ENCODE peak calls at places on chromosome 21, in seven cellular contexts. One of them, this sample, is unnamed.

GRCh38 chr21:40841524-40842196 is 5.3 kb downstream of the DSCAM start:
- DNase-seq in upper lobe of left lung: peak; percentile 83
- DNase-seq in AG04450: no peak
- DNase-seq in tibial artery: peak; percentile 28
- DNase-seq in heart right ventricle: peak; percentile 47
- DNase-seq in Calu3: no peak
- DNase-seq in left lung: peak; percentile 64
- DNase-seq in this sample: no peak

GRCh38 chr21:43812139-43812821 is 22.9 kb downstream of the RRP1 start:
- DNase-seq in upper lobe of left lung: peak; percentile 85
- DNase-seq in AG04450: no peak
- DNase-seq in tibial artery: peak; percentile 47
- DNase-seq in heart right ventricle: no peak
- DNase-seq in Calu3: no peak
- DNase-seq in left lung: peak; percentile 70
- DNase-seq in this sample: no peak

GRCh38 chr21:43925609-43926008 is 60.6 kb downstream of the AGPAT3 start:
- DNase-seq in upper lobe of left lung: peak; percentile 66
- DNase-seq in AG04450: no peak
- DNase-seq in tibial artery: no peak
- DNase-seq in heart right ventricle: no peak
- DNase-seq in Calu3: no peak
- DNase-seq in left lung: no peak
- DNase-seq in this sample: no peak

GRCh38 chr21:44425895-44426662 is 29.2 kb upstream of the LRRC3 start:
- DNase-seq in upper lobe of left lung: peak; percentile 56
- DNase-seq in AG04450: no peak
- DNase-seq in tibial artery: peak; percentile 11
- DNase-seq in heart right ventricle: no peak
- DNase-seq in Calu3: no peak
- DNase-seq in left lung: peak; percentile 28
- DNase-seq in this sample: no peak

GRCh38 chr21:44425307-44425894 is 29.9 kb upstream of the LRRC3 start:
- DNase-seq in upper lobe of left lung: peak; percentile 68
- DNase-seq in AG04450: no peak
- DNase-seq in tibial artery: no peak
- DNase-seq in heart right ventricle: no peak
- DNase-seq in Calu3: no peak
- DNase-seq in left lung: peak; percentile 28
- DNase-seq in this sample: no peak

GRCh38 chr21:40567511-40567910 is 279.4 kb downstream of the DSCAM start:
- DNase-seq in upper lobe of left lung: no peak
- DNase-seq in AG04450: no peak
- DNase-seq in tibial artery: no peak
- DNase-seq in heart right ventricle: no peak
- DNase-seq in Calu3: no peak
- DNase-seq in left lung: no peak
- DNase-seq in this sample: no peak

GRCh38 chr21:34039678-34040382 is 33.5 kb upstream of the MRPS6 start:
- DNase-seq in upper lobe of left lung: no peak
- DNase-seq in AG04450: no peak
- DNase-seq in tibial artery: no peak
- DNase-seq in heart right ventricle: no peak
- DNase-seq in Calu3: no peak
- DNase-seq in left lung: no peak
- DNase-seq in this sample: no peak

GRCh38 chr21:30282850-30283249 is at the start of gene KRTAP24-1:
- DNase-seq in upper lobe of left lung: no peak
- DNase-seq in AG04450: no peak
- DNase-seq in tibial artery: no peak
- DNase-seq in heart right ventricle: no peak
- DNase-seq in Calu3: no peak
- DNase-seq in left lung: no peak
- DNase-seq in this sample: no peak

GRCh38 chr21:45348591-45349327 is 56.2 kb upstream of the COL18A1 start:
- DNase-seq in upper lobe of left lung: peak; percentile 68
- DNase-seq in AG04450: no peak
- DNase-seq in tibial artery: no peak
- DNase-seq in heart right ventricle: no peak
- DNase-seq in Calu3: no peak
- DNase-seq in left lung: no peak
- DNase-seq in this sample: no peak

GRCh38 chr21:37522641-37523295 is 156.2 kb downstream of the DYRK1A start:
- DNase-seq in upper lobe of left lung: no peak
- DNase-seq in AG04450: no peak
- DNase-seq in tibial artery: no peak
- DNase-seq in heart right ventricle: no peak
- DNase-seq in Calu3: no peak
- DNase-seq in left lung: no peak
- DNase-seq in this sample: no peak

GRCh38 chr21:42847726-42848125 is 31.6 kb downstream of the WDR4 start:
- DNase-seq in upper lobe of left lung: no peak
- DNase-seq in AG04450: no peak
- DNase-seq in tibial artery: no peak
- DNase-seq in heart right ventricle: no peak
- DNase-seq in Calu3: no peak
- DNase-seq in left lung: no peak
- DNase-seq in this sample: no peak

GRCh38 chr21:36338975-36339374 is 19.0 kb downstream of the MORC3 start:
- DNase-seq in upper lobe of left lung: no peak
- DNase-seq in AG04450: no peak
- DNase-seq in tibial artery: no peak
- DNase-seq in heart right ventricle: no peak
- DNase-seq in Calu3: no peak
- DNase-seq in left lung: no peak
- DNase-seq in this sample: no peak

DNA sequence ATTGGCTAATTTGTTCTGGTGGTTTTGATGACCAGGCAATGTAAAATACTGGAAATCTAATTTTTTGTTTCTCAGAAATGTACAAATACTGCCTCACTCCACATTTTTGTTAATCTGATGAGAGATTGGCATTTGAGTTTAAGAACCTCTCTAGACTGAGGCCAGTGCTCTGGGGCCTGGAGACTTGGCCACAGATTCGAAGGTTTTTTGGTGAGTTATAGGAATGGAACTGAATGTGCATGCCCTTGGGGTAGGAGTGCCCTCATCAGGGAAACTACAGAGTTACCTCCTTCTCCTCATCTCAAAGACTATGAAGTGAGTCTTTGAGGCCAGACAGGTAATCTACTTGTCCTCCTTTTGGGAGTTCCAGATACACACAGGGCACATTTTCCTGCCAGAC is 347.9 kb downstream of the LTN1 start:
- DNase-seq in upper lobe of left lung: no peak
- DNase-seq in AG04450: no peak
- DNase-seq in tibial artery: no peak
- DNase-seq in heart right ventricle: no peak
- DNase-seq in Calu3: no peak
- DNase-seq in left lung: no peak
- DNase-seq in this sample: no peak
- TF ChIP-seq CTCF in upper lobe of left lung: no peak
- TF ChIP-seq CTCF in AG04450: no peak
- TF ChIP-seq CTCF in tibial artery: no peak
- TF ChIP-seq CTCF in heart right ventricle: no peak
- TF ChIP-seq CTCF in Calu3: no peak
- TF ChIP-seq CTCF in left lung: no peak
- TF ChIP-seq CTCF in this sample: no peak

GRCh38 chr21:39088831-39089380 is 94.3 kb downstream of the PSMG1 start:
- DNase-seq in upper lobe of left lung: no peak
- DNase-seq in AG04450: no peak
- DNase-seq in tibial artery: peak; percentile 40
- DNase-seq in heart right ventricle: peak; percentile 47
- DNase-seq in Calu3: no peak
- DNase-seq in left lung: no peak
- DNase-seq in this sample: no peak
- TF ChIP-seq CTCF in upper lobe of left lung: no peak
- TF ChIP-seq CTCF in AG04450: peak; percentile 4
- TF ChIP-seq CTCF in tibial artery: no peak
- TF ChIP-seq CTCF in heart right ventricle: peak; percentile 36
- TF ChIP-seq CTCF in Calu3: no peak
- TF ChIP-seq CTCF in left lung: no peak
- TF ChIP-seq CTCF in this sample: no peak

DNA sequence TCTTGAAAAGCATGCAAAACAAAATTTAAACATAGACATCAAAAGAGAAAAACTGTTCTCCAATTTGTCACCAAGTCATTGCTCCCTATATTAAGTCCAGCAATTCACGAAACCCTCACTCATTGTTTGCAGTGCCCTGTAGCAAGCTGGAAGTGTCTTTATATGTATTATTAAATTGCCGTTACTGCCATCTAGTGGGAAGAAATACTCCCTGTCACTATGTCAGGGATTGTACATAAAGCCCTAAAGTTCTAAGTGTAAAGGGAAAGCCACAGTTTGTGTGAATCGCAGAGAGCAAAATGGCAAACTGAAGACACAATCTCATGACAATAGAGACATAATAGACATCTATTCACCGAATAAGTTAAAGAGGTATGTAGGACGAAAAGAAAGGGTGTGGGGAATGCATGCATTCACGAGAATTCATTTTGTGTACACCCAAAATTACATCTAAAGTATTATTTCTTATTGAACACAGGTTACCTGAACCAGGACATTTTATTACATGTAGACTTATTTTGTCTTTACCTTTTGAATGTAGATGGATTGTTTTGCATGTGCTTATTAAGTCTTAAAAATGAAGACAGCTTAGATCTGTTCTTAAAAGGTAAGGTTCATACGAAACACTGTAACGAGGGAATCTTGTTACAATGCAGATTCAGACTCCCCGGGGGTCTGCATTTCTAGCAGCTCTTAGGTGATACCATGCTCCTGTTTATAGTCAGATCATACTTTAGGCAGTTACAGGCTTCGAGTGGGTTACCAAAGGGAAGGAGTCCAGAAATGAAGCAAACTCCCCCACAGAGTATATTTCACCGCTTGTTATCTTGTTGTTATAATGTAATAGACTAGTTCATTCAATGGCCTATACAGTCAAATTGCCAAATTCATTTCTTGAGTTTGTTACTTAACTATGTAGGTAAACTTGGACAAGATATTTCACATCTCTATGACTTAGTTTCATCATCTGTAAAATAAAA is 600.8 kb downstream of the USP25 start:
- DNase-seq in upper lobe of left lung: no peak
- DNase-seq in AG04450: peak; percentile 44
- DNase-seq in tibial artery: peak; percentile 34
- DNase-seq in heart right ventricle: peak; percentile 65
- DNase-seq in Calu3: peak; percentile 15
- DNase-seq in left lung: no peak
- DNase-seq in this sample: no peak
- TF ChIP-seq CTCF in upper lobe of left lung: peak; percentile 72
- TF ChIP-seq CTCF in AG04450: peak; percentile 76
- TF ChIP-seq CTCF in tibial artery: peak; percentile 67
- TF ChIP-seq CTCF in heart right ventricle: peak; percentile 81
- TF ChIP-seq CTCF in Calu3: no peak
- TF ChIP-seq CTCF in left lung: peak; percentile 63
- TF ChIP-seq CTCF in this sample: no peak

DNA sequence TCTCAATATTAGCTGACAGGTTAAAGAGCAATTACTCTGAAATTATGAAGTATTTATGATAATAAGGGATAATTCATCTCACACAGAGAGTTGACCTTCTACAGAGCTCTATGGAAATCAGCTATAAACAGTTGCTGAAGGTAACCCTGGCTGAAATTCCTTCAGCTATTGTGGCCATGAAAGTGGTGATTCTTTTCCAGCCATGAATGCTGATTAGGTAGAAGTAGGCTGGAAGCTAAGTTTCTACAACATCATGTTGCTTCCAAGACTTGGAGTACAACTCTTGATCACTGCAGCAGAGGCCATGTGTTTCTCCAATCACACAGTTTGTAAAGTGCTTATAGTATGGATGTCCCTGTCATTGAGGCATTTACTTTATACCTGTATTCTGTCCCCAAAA is 2128.9 kb downstream of the MRPL39 start:
- DNase-seq in upper lobe of left lung: no peak
- DNase-seq in AG04450: no peak
- DNase-seq in tibial artery: no peak
- DNase-seq in heart right ventricle: no peak
- DNase-seq in Calu3: no peak
- DNase-seq in left lung: no peak
- DNase-seq in this sample: no peak
- TF ChIP-seq CTCF in upper lobe of left lung: no peak
- TF ChIP-seq CTCF in AG04450: no peak
- TF ChIP-seq CTCF in tibial artery: no peak
- TF ChIP-seq CTCF in heart right ventricle: no peak
- TF ChIP-seq CTCF in Calu3: no peak
- TF ChIP-seq CTCF in left lung: no peak
- TF ChIP-seq CTCF in this sample: no peak

GRCh38 chr21:32690085-32690484 is 37.7 kb downstream of the SYNJ1 start:
- DNase-seq in upper lobe of left lung: no peak
- DNase-seq in AG04450: no peak
- DNase-seq in tibial artery: no peak
- DNase-seq in heart right ventricle: no peak
- DNase-seq in Calu3: no peak
- DNase-seq in left lung: no peak
- DNase-seq in this sample: no peak

GRCh38 chr21:32682696-32683474 is 44.9 kb downstream of the SYNJ1 start:
- DNase-seq in upper lobe of left lung: no peak
- DNase-seq in AG04450: no peak
- DNase-seq in tibial artery: no peak
- DNase-seq in heart right ventricle: no peak
- DNase-seq in Calu3: no peak
- DNase-seq in left lung: no peak
- DNase-seq in this sample: no peak

GRCh38 chr21:32693581-32693980 is 34.2 kb downstream of the SYNJ1 start:
- DNase-seq in upper lobe of left lung: no peak
- DNase-seq in AG04450: no peak
- DNase-seq in tibial artery: no peak
- DNase-seq in heart right ventricle: no peak
- DNase-seq in Calu3: no peak
- DNase-seq in left lung: no peak
- DNase-seq in this sample: no peak

DNA sequence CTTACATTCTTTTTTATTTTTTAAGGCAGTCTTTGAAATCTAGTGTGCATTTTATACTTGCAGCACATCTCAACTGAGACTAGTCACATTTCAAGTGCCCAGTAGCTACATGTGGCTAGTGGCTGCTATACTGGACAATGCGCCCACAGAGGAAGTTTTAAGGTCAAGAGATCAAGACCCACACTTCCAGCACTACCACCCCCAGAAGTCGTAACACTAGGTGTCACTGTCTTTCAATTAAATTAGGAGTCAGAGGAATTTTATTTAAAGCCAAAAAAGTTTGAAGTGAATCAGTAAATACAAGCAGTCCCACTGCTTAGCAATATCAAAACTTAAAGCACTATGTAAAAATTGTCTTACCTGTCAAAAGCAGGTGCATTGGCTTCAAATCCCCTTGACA is 39.9 kb downstream of the SYNJ1 start:
- DNase-seq in upper lobe of left lung: no peak
- DNase-seq in AG04450: no peak
- DNase-seq in tibial artery: no peak
- DNase-seq in heart right ventricle: no peak
- DNase-seq in Calu3: no peak
- DNase-seq in left lung: no peak
- DNase-seq in this sample: no peak
- TF ChIP-seq CTCF in upper lobe of left lung: no peak
- TF ChIP-seq CTCF in AG04450: no peak
- TF ChIP-seq CTCF in tibial artery: no peak
- TF ChIP-seq CTCF in heart right ventricle: peak; percentile 16
- TF ChIP-seq CTCF in Calu3: no peak
- TF ChIP-seq CTCF in left lung: no peak
- TF ChIP-seq CTCF in this sample: no peak

This sample was measured in omental fat pad.